ENCODE peak calls at places on chromosomes 12 and 14, in seven cellular contexts. G, D, S, U, Z, P and J are unnamed samples.

GRCh38 chr14:105709281-105710118 is 183.1 kb downstream of the TMEM121 start:
- DNase-seq in G (no peak), D (no peak), S (no peak), U (no peak), Z (no peak), P (no peak), J (no peak)

GRCh38 chr12:28443337-28443736 is 253.1 kb downstream of the CCDC91 start:
- DNase-seq in G (no peak), D (no peak), S (no peak), U (no peak), Z (no peak), P (no peak), J (no peak)

GRCh38 chr14:60161176-60162107 is 3.8 kb downstream of the DHRS7 start:
- DNase-seq in G (no peak), D (no peak), S (no peak), U (no peak), Z (no peak), P (no peak), J (no peak)

GRCh38 chr12:14514154-14514842 is 53.4 kb downstream of the PLBD1 start:
- DNase-seq in G (no peak), D (no peak), S (no peak), U (no peak), Z (peak), P (peak), J (peak)

GRCh38 chr12:21296751-21297406 is 37.8 kb downstream of the SLCO1A2 start:
- DNase-seq in G (no peak), D (no peak), S (no peak), U (peak), Z (no peak), P (peak), J (peak)

GRCh38 chr12:81229718-81230117 is 151.8 kb downstream of the ACSS3 start:
- DNase-seq in G (no peak), D (no peak), S (no peak), U (no peak), Z (no peak), P (no peak), J (no peak)

GRCh38 chr12:58143498-58143897 is 202.1 kb downstream of the ATP23 start:
- DNase-seq in G (no peak), D (no peak), S (no peak), U (no peak), Z (no peak), P (no peak), J (no peak)

GRCh38 chr14:91330846-91331245 is 86.3 kb upstream of the GPR68 start:
- DNase-seq in G (no peak), D (peak), S (no peak), U (no peak), Z (no peak), P (no peak), J (no peak)

GRCh38 chr14:65927871-65928270 is 515.3 kb downstream of the FUT8 start:
- DNase-seq in G (no peak), D (no peak), S (peak), U (peak), Z (peak), P (no peak), J (no peak)

GRCh38 chr14:61264022-61264571 is 17.0 kb downstream of the TMEM30B start:
- DNase-seq in G (no peak), D (no peak), S (no peak), U (no peak), Z (no peak), P (no peak), J (no peak)

GRCh38 chr14:39469094-39469710 is 37.0 kb upstream of the FBXO33 start:
- DNase-seq in G (no peak), D (no peak), S (no peak), U (no peak), Z (no peak), P (no peak), J (no peak)

GRCh38 chr12:52164624-52165023 is 27.2 kb downstream of the KRT80 start:
- DNase-seq in G (no peak), D (no peak), S (no peak), U (no peak), Z (no peak), P (no peak), J (no peak)

GRCh38 chr14:89176090-89176757 is 240.8 kb downstream of the FOXN3 start:
- DNase-seq in G (no peak), D (no peak), S (no peak), U (no peak), Z (no peak), P (no peak), J (no peak)

GRCh38 chr12:24584032-24584675 is 364.7 kb downstream of the BCAT1 start:
- DNase-seq in G (no peak), D (peak), S (no peak), U (no peak), Z (no peak), P (no peak), J (no peak)

GRCh38 chr14:76589246-76589645 is 172.0 kb upstream of the VASH1 start:
- DNase-seq in G (no peak), D (no peak), S (no peak), U (no peak), Z (no peak), P (no peak), J (no peak)

GRCh38 chr12:57452181-57452936 is 2.7 kb upstream of the INHBE start:
- DNase-seq in G (peak), D (no peak), S (no peak), U (no peak), Z (no peak), P (peak), J (no peak)

GRCh38 chr14:68397827-68398226 is 395.0 kb downstream of the ZFP36L1 start:
- DNase-seq in G (no peak), D (no peak), S (no peak), U (no peak), Z (no peak), P (peak), J (no peak)

GRCh38 chr14:50816419-50817047 is 14.4 kb downstream of the NIN start:
- DNase-seq in G (no peak), D (no peak), S (no peak), U (no peak), Z (no peak), P (peak), J (no peak)

GRCh38 chr14:80095623-80096022 is 115.7 kb downstream of the DIO2 start:
- DNase-seq in G (peak), D (no peak), S (no peak), U (no peak), Z (no peak), P (peak), J (peak)

GRCh38 chr14:42057176-42057575 is 450.5 kb downstream of the LRFN5 start:
- DNase-seq in G (no peak), D (no peak), S (no peak), U (no peak), Z (no peak), P (peak), J (no peak)

GRCh38 chr12:93793983-93794382 is 116.8 kb downstream of the CRADD start:
- DNase-seq in G (peak), D (no peak), S (no peak), U (no peak), Z (no peak), P (peak), J (no peak)

GRCh38 chr14:101858791-101859537 is 97.5 kb downstream of the PPP2R5C start:
- DNase-seq in G (no peak), D (peak), S (no peak), U (no peak), Z (no peak), P (no peak), J (no peak)

GRCh38 chr12:69026341-69026740 is 93.4 kb upstream of the CPM start:
- DNase-seq in G (no peak), D (no peak), S (no peak), U (no peak), Z (no peak), P (no peak), J (no peak)

GRCh38 chr12:102052192-102053061 is 9.4 kb downstream of the WASHC3 start:
- DNase-seq in G (no peak), D (no peak), S (no peak), U (no peak), Z (no peak), P (no peak), J (no peak)
- TF ChIP-seq CTCF in G (no peak), D (no peak), S (no peak), U (peak), Z (no peak), P (no peak), J (no peak)

GRCh38 chr14:95645016-95645996 is 40.9 kb upstream of the TCL1B start:
- DNase-seq in G (no peak), D (no peak), S (no peak), U (peak), Z (no peak), P (no peak), J (no peak)
- H3K4me3 ChIP-seq in G (no peak), D (no peak), S (no peak), U (no peak), Z (no peak), P (no peak), J (no peak)

DNA sequence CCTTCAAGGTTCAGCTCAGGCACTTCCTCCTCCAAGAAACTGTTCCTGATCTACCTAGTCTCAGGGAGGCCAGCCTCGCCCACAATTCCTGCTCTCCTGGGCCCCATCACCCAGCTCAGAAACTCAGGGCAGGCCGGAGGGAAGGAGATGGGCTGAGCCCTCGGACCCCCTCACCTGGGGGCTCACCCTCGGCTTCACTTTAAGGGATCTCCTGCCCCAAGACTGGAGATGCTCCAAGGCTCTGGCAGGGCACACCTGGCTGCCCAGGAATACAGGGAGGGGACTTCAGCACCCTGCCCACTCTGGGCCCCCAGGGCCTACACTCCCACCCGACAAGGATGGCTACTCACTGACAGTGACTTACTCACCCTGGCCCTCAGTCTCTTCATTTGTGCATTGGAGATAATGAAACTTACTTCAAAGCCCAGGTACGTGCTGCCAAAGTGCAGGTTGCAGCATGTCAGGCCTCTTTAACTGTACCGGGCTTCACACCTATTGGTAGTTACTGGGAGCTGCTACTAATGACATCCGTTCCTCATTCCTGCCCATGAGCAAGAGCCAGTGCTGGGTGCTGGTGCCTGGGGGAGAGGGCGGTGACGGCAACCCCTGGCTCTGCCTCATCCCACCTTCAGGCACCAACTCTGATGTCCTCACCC is 21.0 kb upstream of the PPP1R13B start:
- DNase-seq in G (no peak), D (no peak), S (no peak), U (no peak), Z (no peak), P (no peak), J (no peak)
- TF ChIP-seq CTCF in G (no peak), D (no peak), S (no peak), U (no peak), Z (no peak), P (no peak), J (no peak)

GRCh38 chr12:67697981-67698380 is 49.4 kb downstream of the DYRK2 start:
- DNase-seq in G (no peak), D (no peak), S (no peak), U (no peak), Z (no peak), P (peak), J (no peak)

GRCh38 chr12:67697443-67697842 is 48.9 kb downstream of the DYRK2 start:
- DNase-seq in G (no peak), D (no peak), S (no peak), U (no peak), Z (no peak), P (peak), J (peak)

GRCh38 chr12:67701121-67701520 is 52.6 kb downstream of the DYRK2 start:
- DNase-seq in G (no peak), D (no peak), S (no peak), U (no peak), Z (no peak), P (peak), J (no peak)

GRCh38 chr12:67695974-67696373 is 47.4 kb downstream of the DYRK2 start:
- DNase-seq in G (no peak), D (no peak), S (no peak), U (no peak), Z (no peak), P (no peak), J (no peak)

DNA sequence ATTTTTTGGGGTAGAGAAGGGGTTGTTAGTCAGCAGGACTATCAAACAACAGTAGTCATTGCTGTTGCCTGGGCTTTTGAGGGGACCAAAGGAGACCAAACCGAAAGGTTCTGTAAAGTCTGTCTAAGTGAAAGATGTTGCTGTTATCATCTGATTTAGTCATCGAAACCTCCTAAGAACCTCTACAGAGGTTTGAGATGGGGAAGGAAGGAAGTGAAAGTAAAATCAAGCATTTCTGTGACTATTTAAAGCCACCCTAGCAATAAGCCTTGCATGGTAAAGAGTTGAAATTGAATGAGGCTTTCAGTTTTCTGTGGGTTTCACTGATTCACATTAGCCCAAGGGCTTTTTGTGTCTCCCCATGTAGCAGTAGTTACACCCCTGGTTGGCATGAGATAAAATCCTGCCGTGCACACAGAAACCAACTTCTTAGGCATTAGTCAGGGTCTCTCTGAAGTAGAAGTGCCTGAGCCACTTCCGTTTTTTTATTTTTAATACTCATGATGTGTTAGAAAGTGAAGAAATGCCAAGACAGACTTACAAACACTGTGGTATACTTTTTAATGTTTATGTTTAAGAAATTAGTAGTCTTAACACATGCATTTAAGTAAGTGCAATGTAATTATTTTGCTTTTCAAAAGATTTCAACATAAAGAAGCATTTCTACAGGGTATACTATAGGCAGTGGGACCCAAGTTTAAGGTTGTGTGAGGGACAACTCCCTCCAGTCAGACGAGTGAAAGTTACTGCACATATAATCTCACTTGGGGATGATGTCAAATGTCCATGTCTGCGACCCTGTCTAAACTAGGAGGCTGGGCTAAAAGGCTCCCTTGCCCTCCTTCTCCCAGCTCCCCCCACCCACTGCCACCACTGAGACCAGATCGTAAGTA is 50.4 kb downstream of the DYRK2 start:
- DNase-seq in G (no peak), D (no peak), S (no peak), U (no peak), Z (no peak), P (peak), J (no peak)
- H3K4me3 ChIP-seq in G (peak), D (peak), S (peak), U (no peak), Z (peak), P (peak), J (peak)

GRCh38 chr12:123264642-123265041 is 7.0 kb downstream of the CDK2AP1 start:
- DNase-seq in G (no peak), D (no peak), S (no peak), U (no peak), Z (no peak), P (no peak), J (no peak)
- TF ChIP-seq CTCF in G (no peak), D (no peak), S (no peak), U (peak), Z (no peak), P (no peak), J (no peak)

GRCh38 chr14:103818422-103818821 is 29.0 kb downstream of the PPP1R13B start:
- DNase-seq in G (no peak), D (no peak), S (no peak), U (no peak), Z (no peak), P (no peak), J (no peak)
- H3K4me3 ChIP-seq in G (no peak), D (no peak), S (no peak), U (no peak), Z (no peak), P (no peak), J (no peak)

DNA sequence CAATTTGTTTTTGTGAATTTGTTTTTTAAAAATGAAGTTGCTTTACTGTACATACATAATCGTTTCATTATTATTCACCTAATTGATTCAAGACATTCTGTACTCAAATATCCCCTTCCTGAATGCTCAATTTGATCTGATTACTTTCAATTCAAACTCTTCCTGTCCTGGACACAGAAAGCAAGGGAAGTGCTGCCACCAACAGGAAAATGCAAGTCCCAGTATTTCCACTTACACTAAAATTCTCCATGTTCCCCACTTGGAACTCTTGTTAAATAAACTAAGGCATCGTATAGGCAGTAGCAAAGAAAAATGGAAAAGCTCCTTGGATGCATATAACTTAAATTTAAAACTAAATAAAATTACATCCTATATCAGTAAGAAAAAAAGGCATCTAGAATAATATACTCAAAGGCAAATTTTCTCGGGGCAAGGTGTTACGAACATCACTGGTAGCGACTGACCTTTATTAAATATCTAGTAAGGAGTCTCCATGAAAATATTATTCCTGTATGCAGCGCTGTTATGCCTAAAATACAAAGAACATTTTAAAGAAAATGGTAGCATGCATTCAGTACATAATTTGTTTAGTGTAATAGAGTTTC is 72.0 kb upstream of the DBX2 start:
- DNase-seq in G (no peak), D (no peak), S (no peak), U (no peak), Z (no peak), P (peak), J (peak)
- TF ChIP-seq CTCF in G (peak), D (no peak), S (no peak), U (peak), Z (no peak), P (peak), J (peak)